ENCODE peak calls at places on chromosomes 11 and 22, in six cellular contexts. One of them, this sample, is unnamed.

GRCh38 chr11:96486890-96487633 is 97.2 kb downstream of the JRKL start:
- DNase-seq in fibroblast of lung: peak
- DNase-seq in H54: no peak
- DNase-seq in WERI-Rb-1: peak
- DNase-seq in left ventricle myocardium inferior: no peak
- DNase-seq in GM03348: no peak
- DNase-seq in this sample: no peak

GRCh38 chr11:72751293-72752087 is 718 bp downstream of the ARAP1 start:
- DNase-seq in H54: no peak
- DNase-seq in left ventricle myocardium inferior: no peak
- DNase-seq in fibroblast of lung: no peak
- DNase-seq in WERI-Rb-1: no peak
- DNase-seq in GM03348: peak
- DNase-seq in this sample: no peak

GRCh38 chr11:94656968-94657367 is 89.8 kb downstream of the PIWIL4 start:
- DNase-seq in H54: no peak
- DNase-seq in WERI-Rb-1: no peak
- DNase-seq in fibroblast of lung: no peak
- DNase-seq in left ventricle myocardium inferior: no peak
- DNase-seq in GM03348: no peak
- DNase-seq in this sample: no peak

GRCh38 chr11:119493712-119494111 is 70.7 kb upstream of the THY1 start:
- DNase-seq in left ventricle myocardium inferior: no peak
- DNase-seq in GM03348: peak
- DNase-seq in H54: no peak
- DNase-seq in WERI-Rb-1: no peak
- DNase-seq in fibroblast of lung: peak
- DNase-seq in this sample: no peak

GRCh38 chr11:126487711-126488110 is 132.2 kb downstream of the ST3GAL4 start:
- DNase-seq in WERI-Rb-1: no peak
- DNase-seq in fibroblast of lung: no peak
- DNase-seq in H54: no peak
- DNase-seq in left ventricle myocardium inferior: no peak
- DNase-seq in GM03348: no peak
- DNase-seq in this sample: no peak

GRCh38 chr11:60168306-60168705 is 14.6 kb downstream of the MS4A6A start:
- DNase-seq in H54: no peak
- DNase-seq in left ventricle myocardium inferior: no peak
- DNase-seq in WERI-Rb-1: no peak
- DNase-seq in GM03348: no peak
- DNase-seq in fibroblast of lung: no peak
- DNase-seq in this sample: no peak

GRCh38 chr22:36445158-36445668 is 36.2 kb downstream of the TXN2 start:
- DNase-seq in GM03348: peak
- DNase-seq in WERI-Rb-1: no peak
- DNase-seq in H54: peak
- DNase-seq in fibroblast of lung: peak
- DNase-seq in left ventricle myocardium inferior: peak
- DNase-seq in this sample: peak

GRCh38 chr11:35688023-35688422 is 25.4 kb downstream of the TRIM44 start:
- DNase-seq in H54: peak
- DNase-seq in left ventricle myocardium inferior: no peak
- DNase-seq in GM03348: peak
- DNase-seq in WERI-Rb-1: no peak
- DNase-seq in fibroblast of lung: peak
- DNase-seq in this sample: no peak

GRCh38 chr11:1531961-1532586 is 40.0 kb downstream of the DUSP8 start:
- DNase-seq in WERI-Rb-1: no peak
- DNase-seq in fibroblast of lung: peak
- DNase-seq in H54: no peak
- DNase-seq in GM03348: peak
- DNase-seq in left ventricle myocardium inferior: peak
- DNase-seq in this sample: peak

GRCh38 chr11:73327812-73328364 is 19.8 kb downstream of the ARHGEF17 start:
- DNase-seq in H54: no peak
- DNase-seq in WERI-Rb-1: peak
- DNase-seq in fibroblast of lung: no peak
- DNase-seq in left ventricle myocardium inferior: no peak
- DNase-seq in GM03348: no peak
- DNase-seq in this sample: no peak

GRCh38 chr11:128598755-128599154 is 11.4 kb upstream of the ETS1 start:
- DNase-seq in left ventricle myocardium inferior: no peak
- DNase-seq in fibroblast of lung: no peak
- DNase-seq in GM03348: no peak
- DNase-seq in H54: no peak
- DNase-seq in WERI-Rb-1: no peak
- DNase-seq in this sample: peak

GRCh38 chr11:30333405-30333804 is 10.5 kb downstream of the ARL14EP start:
- DNase-seq in WERI-Rb-1: no peak
- DNase-seq in left ventricle myocardium inferior: no peak
- DNase-seq in H54: no peak
- DNase-seq in fibroblast of lung: no peak
- DNase-seq in GM03348: no peak
- DNase-seq in this sample: no peak

GRCh38 chr11:109421981-109422590 is at the start of gene C11orf87:
- DNase-seq in GM03348: peak
- DNase-seq in fibroblast of lung: peak
- DNase-seq in H54: no peak
- DNase-seq in WERI-Rb-1: peak
- DNase-seq in left ventricle myocardium inferior: no peak
- DNase-seq in this sample: no peak

GRCh38 chr11:124115782-124116616 is 749 bp downstream of the VWA5A start:
- DNase-seq in H54: no peak
- DNase-seq in WERI-Rb-1: no peak
- DNase-seq in left ventricle myocardium inferior: no peak
- DNase-seq in fibroblast of lung: no peak
- DNase-seq in GM03348: peak
- DNase-seq in this sample: no peak

GRCh38 chr11:1448166-1448825 is 38.3 kb downstream of the MOB2 start:
- DNase-seq in H54: no peak
- DNase-seq in GM03348: no peak
- DNase-seq in left ventricle myocardium inferior: no peak
- DNase-seq in WERI-Rb-1: no peak
- DNase-seq in fibroblast of lung: no peak
- DNase-seq in this sample: no peak

GRCh38 chr11:27933992-27934829 is 173.7 kb downstream of the KIF18A start:
- DNase-seq in GM03348: peak
- DNase-seq in H54: peak
- DNase-seq in left ventricle myocardium inferior: no peak
- DNase-seq in WERI-Rb-1: no peak
- DNase-seq in fibroblast of lung: peak
- DNase-seq in this sample: no peak

GRCh38 chr11:30583505-30584280 is 2.5 kb downstream of the MPPED2 start:
- DNase-seq in WERI-Rb-1: peak
- DNase-seq in left ventricle myocardium inferior: peak
- DNase-seq in GM03348: peak
- DNase-seq in fibroblast of lung: no peak
- DNase-seq in H54: no peak
- DNase-seq in this sample: no peak

This sample was measured in fibroblast of gingiva.